ENCODE peak calls at places on chromosomes 1 and 21, in nine cellular contexts. One of them, this sample, is unnamed.

GRCh38 chr1:84073266-84073665 is 70.8 kb upstream of the PRKACB start:
- DNase-seq in mesenteric fat pad: no peak
- DNase-seq in NCI-H748 treated with DMSO at 0.1 percent for 48 hours: no peak
- DNase-seq in amniotic stem cell: no peak
- DNase-seq in stimulated activated CD8-positive, alpha-beta memory T cell treated with anti-CD3 and anti-CD28 coated beads, Interleukin-15, amount 100 ng/mL, for 4 hours: no peak
- DNase-seq in mesendoderm: peak
- DNase-seq in GM12891: no peak
- DNase-seq in psoas muscle: no peak
- DNase-seq in stimulated activated CD4-positive, alpha-beta T cell treated with anti-CD3 and anti-CD28 coated beads, Interleukin-1b, Interleukin-23, amount 100 ng/mL, for 4 hours: no peak
- DNase-seq in this sample: no peak

GRCh38 chr1:46134660-46135331 is 2.4 kb upstream of the PIK3R3 start:
- DNase-seq in stimulated activated CD8-positive, alpha-beta memory T cell treated with anti-CD3 and anti-CD28 coated beads, Interleukin-15, amount 100 ng/mL, for 4 hours: no peak
- DNase-seq in NCI-H748 treated with DMSO at 0.1 percent for 48 hours: no peak
- DNase-seq in stimulated activated CD4-positive, alpha-beta T cell treated with anti-CD3 and anti-CD28 coated beads, Interleukin-1b, Interleukin-23, amount 100 ng/mL, for 4 hours: no peak
- DNase-seq in mesenteric fat pad: no peak
- DNase-seq in psoas muscle: no peak
- DNase-seq in amniotic stem cell: no peak
- DNase-seq in mesendoderm: no peak
- DNase-seq in GM12891: no peak
- DNase-seq in this sample: no peak

GRCh38 chr1:115748396-115749130 is 20.0 kb downstream of the CASQ2 start:
- DNase-seq in psoas muscle: no peak
- DNase-seq in mesenteric fat pad: no peak
- DNase-seq in stimulated activated CD8-positive, alpha-beta memory T cell treated with anti-CD3 and anti-CD28 coated beads, Interleukin-15, amount 100 ng/mL, for 4 hours: no peak
- DNase-seq in stimulated activated CD4-positive, alpha-beta T cell treated with anti-CD3 and anti-CD28 coated beads, Interleukin-1b, Interleukin-23, amount 100 ng/mL, for 4 hours: no peak
- DNase-seq in GM12891: no peak
- DNase-seq in amniotic stem cell: peak
- DNase-seq in NCI-H748 treated with DMSO at 0.1 percent for 48 hours: no peak
- DNase-seq in mesendoderm: peak
- DNase-seq in this sample: no peak

GRCh38 chr1:201630582-201630981 is 91.7 kb downstream of the NAV1 start:
- DNase-seq in psoas muscle: no peak
- DNase-seq in stimulated activated CD4-positive, alpha-beta T cell treated with anti-CD3 and anti-CD28 coated beads, Interleukin-1b, Interleukin-23, amount 100 ng/mL, for 4 hours: no peak
- DNase-seq in mesendoderm: no peak
- DNase-seq in GM12891: no peak
- DNase-seq in stimulated activated CD8-positive, alpha-beta memory T cell treated with anti-CD3 and anti-CD28 coated beads, Interleukin-15, amount 100 ng/mL, for 4 hours: no peak
- DNase-seq in NCI-H748 treated with DMSO at 0.1 percent for 48 hours: no peak
- DNase-seq in amniotic stem cell: no peak
- DNase-seq in mesenteric fat pad: no peak
- DNase-seq in this sample: no peak

GRCh38 chr1:109089242-109090015 is 1.1 kb upstream of the TMEM167B start:
- DNase-seq in psoas muscle: peak
- DNase-seq in stimulated activated CD8-positive, alpha-beta memory T cell treated with anti-CD3 and anti-CD28 coated beads, Interleukin-15, amount 100 ng/mL, for 4 hours: no peak
- DNase-seq in amniotic stem cell: no peak
- DNase-seq in mesendoderm: peak
- DNase-seq in mesenteric fat pad: no peak
- DNase-seq in GM12891: no peak
- DNase-seq in NCI-H748 treated with DMSO at 0.1 percent for 48 hours: peak
- DNase-seq in stimulated activated CD4-positive, alpha-beta T cell treated with anti-CD3 and anti-CD28 coated beads, Interleukin-1b, Interleukin-23, amount 100 ng/mL, for 4 hours: peak
- DNase-seq in this sample: no peak

GRCh38 chr1:203367051-203367450 is 16.1 kb upstream of the FMOD start:
- DNase-seq in stimulated activated CD8-positive, alpha-beta memory T cell treated with anti-CD3 and anti-CD28 coated beads, Interleukin-15, amount 100 ng/mL, for 4 hours: no peak
- DNase-seq in mesendoderm: no peak
- DNase-seq in GM12891: no peak
- DNase-seq in amniotic stem cell: no peak
- DNase-seq in psoas muscle: no peak
- DNase-seq in mesenteric fat pad: no peak
- DNase-seq in stimulated activated CD4-positive, alpha-beta T cell treated with anti-CD3 and anti-CD28 coated beads, Interleukin-1b, Interleukin-23, amount 100 ng/mL, for 4 hours: no peak
- DNase-seq in NCI-H748 treated with DMSO at 0.1 percent for 48 hours: peak
- DNase-seq in this sample: no peak

GRCh38 chr1:109792056-109792831 is 28.5 kb upstream of the EPS8L3 start:
- DNase-seq in amniotic stem cell: peak
- DNase-seq in GM12891: no peak
- DNase-seq in NCI-H748 treated with DMSO at 0.1 percent for 48 hours: peak
- DNase-seq in stimulated activated CD8-positive, alpha-beta memory T cell treated with anti-CD3 and anti-CD28 coated beads, Interleukin-15, amount 100 ng/mL, for 4 hours: no peak
- DNase-seq in stimulated activated CD4-positive, alpha-beta T cell treated with anti-CD3 and anti-CD28 coated beads, Interleukin-1b, Interleukin-23, amount 100 ng/mL, for 4 hours: no peak
- DNase-seq in psoas muscle: peak
- DNase-seq in mesenteric fat pad: peak
- DNase-seq in mesendoderm: peak
- DNase-seq in this sample: peak

GRCh38 chr1:245375789-245376188 is 221.0 kb downstream of the KIF26B start:
- DNase-seq in NCI-H748 treated with DMSO at 0.1 percent for 48 hours: no peak
- DNase-seq in stimulated activated CD4-positive, alpha-beta T cell treated with anti-CD3 and anti-CD28 coated beads, Interleukin-1b, Interleukin-23, amount 100 ng/mL, for 4 hours: no peak
- DNase-seq in GM12891: no peak
- DNase-seq in mesendoderm: no peak
- DNase-seq in amniotic stem cell: no peak
- DNase-seq in stimulated activated CD8-positive, alpha-beta memory T cell treated with anti-CD3 and anti-CD28 coated beads, Interleukin-15, amount 100 ng/mL, for 4 hours: no peak
- DNase-seq in psoas muscle: no peak
- DNase-seq in mesenteric fat pad: no peak
- DNase-seq in this sample: no peak

GRCh38 chr1:30541721-30542485 is 181.5 kb downstream of the MATN1 start:
- DNase-seq in psoas muscle: no peak
- DNase-seq in stimulated activated CD4-positive, alpha-beta T cell treated with anti-CD3 and anti-CD28 coated beads, Interleukin-1b, Interleukin-23, amount 100 ng/mL, for 4 hours: no peak
- DNase-seq in GM12891: no peak
- DNase-seq in amniotic stem cell: no peak
- DNase-seq in mesenteric fat pad: no peak
- DNase-seq in mesendoderm: no peak
- DNase-seq in NCI-H748 treated with DMSO at 0.1 percent for 48 hours: no peak
- DNase-seq in stimulated activated CD8-positive, alpha-beta memory T cell treated with anti-CD3 and anti-CD28 coated beads, Interleukin-15, amount 100 ng/mL, for 4 hours: no peak
- DNase-seq in this sample: no peak

GRCh38 chr1:208040714-208041393 is 129.9 kb upstream of the CD34 start:
- DNase-seq in stimulated activated CD8-positive, alpha-beta memory T cell treated with anti-CD3 and anti-CD28 coated beads, Interleukin-15, amount 100 ng/mL, for 4 hours: no peak
- DNase-seq in psoas muscle: no peak
- DNase-seq in stimulated activated CD4-positive, alpha-beta T cell treated with anti-CD3 and anti-CD28 coated beads, Interleukin-1b, Interleukin-23, amount 100 ng/mL, for 4 hours: no peak
- DNase-seq in mesendoderm: peak
- DNase-seq in mesenteric fat pad: no peak
- DNase-seq in GM12891: no peak
- DNase-seq in NCI-H748 treated with DMSO at 0.1 percent for 48 hours: no peak
- DNase-seq in amniotic stem cell: no peak
- DNase-seq in this sample: no peak

GRCh38 chr1:54806931-54807611 is 5.9 kb upstream of the TTC22 start:
- DNase-seq in GM12891: no peak
- DNase-seq in NCI-H748 treated with DMSO at 0.1 percent for 48 hours: no peak
- DNase-seq in stimulated activated CD4-positive, alpha-beta T cell treated with anti-CD3 and anti-CD28 coated beads, Interleukin-1b, Interleukin-23, amount 100 ng/mL, for 4 hours: no peak
- DNase-seq in stimulated activated CD8-positive, alpha-beta memory T cell treated with anti-CD3 and anti-CD28 coated beads, Interleukin-15, amount 100 ng/mL, for 4 hours: no peak
- DNase-seq in amniotic stem cell: no peak
- DNase-seq in mesenteric fat pad: peak
- DNase-seq in mesendoderm: no peak
- DNase-seq in psoas muscle: no peak
- DNase-seq in this sample: peak

GRCh38 chr1:40421348-40421693 is 29.0 kb upstream of the ZFP69B start:
- DNase-seq in mesendoderm: no peak
- DNase-seq in stimulated activated CD4-positive, alpha-beta T cell treated with anti-CD3 and anti-CD28 coated beads, Interleukin-1b, Interleukin-23, amount 100 ng/mL, for 4 hours: no peak
- DNase-seq in mesenteric fat pad: no peak
- DNase-seq in stimulated activated CD8-positive, alpha-beta memory T cell treated with anti-CD3 and anti-CD28 coated beads, Interleukin-15, amount 100 ng/mL, for 4 hours: no peak
- DNase-seq in GM12891: no peak
- DNase-seq in amniotic stem cell: no peak
- DNase-seq in psoas muscle: no peak
- DNase-seq in NCI-H748 treated with DMSO at 0.1 percent for 48 hours: no peak
- DNase-seq in this sample: no peak

GRCh38 chr21:34771512-34772028 is 102.8 kb downstream of the CLIC6 start:
- DNase-seq in mesendoderm: peak
- DNase-seq in stimulated activated CD8-positive, alpha-beta memory T cell treated with anti-CD3 and anti-CD28 coated beads, Interleukin-15, amount 100 ng/mL, for 4 hours: no peak
- DNase-seq in GM12891: no peak
- DNase-seq in psoas muscle: no peak
- DNase-seq in amniotic stem cell: no peak
- DNase-seq in stimulated activated CD4-positive, alpha-beta T cell treated with anti-CD3 and anti-CD28 coated beads, Interleukin-1b, Interleukin-23, amount 100 ng/mL, for 4 hours: no peak
- DNase-seq in NCI-H748 treated with DMSO at 0.1 percent for 48 hours: no peak
- DNase-seq in mesenteric fat pad: no peak
- DNase-seq in this sample: no peak

GRCh38 chr1:27952147-27952546 is 7.6 kb upstream of the XKR8 start:
- DNase-seq in amniotic stem cell: no peak
- DNase-seq in psoas muscle: no peak
- DNase-seq in NCI-H748 treated with DMSO at 0.1 percent for 48 hours: no peak
- DNase-seq in stimulated activated CD4-positive, alpha-beta T cell treated with anti-CD3 and anti-CD28 coated beads, Interleukin-1b, Interleukin-23, amount 100 ng/mL, for 4 hours: no peak
- DNase-seq in stimulated activated CD8-positive, alpha-beta memory T cell treated with anti-CD3 and anti-CD28 coated beads, Interleukin-15, amount 100 ng/mL, for 4 hours: no peak
- DNase-seq in GM12891: no peak
- DNase-seq in mesenteric fat pad: no peak
- DNase-seq in mesendoderm: no peak
- DNase-seq in this sample: no peak

GRCh38 chr1:118960567-118961136 is 27.5 kb downstream of the TBX15 start:
- DNase-seq in psoas muscle: peak
- DNase-seq in stimulated activated CD4-positive, alpha-beta T cell treated with anti-CD3 and anti-CD28 coated beads, Interleukin-1b, Interleukin-23, amount 100 ng/mL, for 4 hours: no peak
- DNase-seq in NCI-H748 treated with DMSO at 0.1 percent for 48 hours: no peak
- DNase-seq in mesenteric fat pad: no peak
- DNase-seq in GM12891: no peak
- DNase-seq in stimulated activated CD8-positive, alpha-beta memory T cell treated with anti-CD3 and anti-CD28 coated beads, Interleukin-15, amount 100 ng/mL, for 4 hours: no peak
- DNase-seq in amniotic stem cell: no peak
- DNase-seq in mesendoderm: no peak
- DNase-seq in this sample: no peak

GRCh38 chr1:192696082-192696481 is 60.1 kb downstream of the RGS13 start:
- DNase-seq in stimulated activated CD4-positive, alpha-beta T cell treated with anti-CD3 and anti-CD28 coated beads, Interleukin-1b, Interleukin-23, amount 100 ng/mL, for 4 hours: no peak
- DNase-seq in GM12891: no peak
- DNase-seq in mesendoderm: no peak
- DNase-seq in stimulated activated CD8-positive, alpha-beta memory T cell treated with anti-CD3 and anti-CD28 coated beads, Interleukin-15, amount 100 ng/mL, for 4 hours: no peak
- DNase-seq in psoas muscle: no peak
- DNase-seq in NCI-H748 treated with DMSO at 0.1 percent for 48 hours: no peak
- DNase-seq in mesenteric fat pad: no peak
- DNase-seq in amniotic stem cell: no peak
- DNase-seq in this sample: no peak

GRCh38 chr1:160407819-160408801 is 7.7 kb downstream of the VANGL2 start:
- DNase-seq in NCI-H748 treated with DMSO at 0.1 percent for 48 hours: no peak
- DNase-seq in stimulated activated CD4-positive, alpha-beta T cell treated with anti-CD3 and anti-CD28 coated beads, Interleukin-1b, Interleukin-23, amount 100 ng/mL, for 4 hours: no peak
- DNase-seq in amniotic stem cell: no peak
- DNase-seq in psoas muscle: no peak
- DNase-seq in mesendoderm: peak
- DNase-seq in stimulated activated CD8-positive, alpha-beta memory T cell treated with anti-CD3 and anti-CD28 coated beads, Interleukin-15, amount 100 ng/mL, for 4 hours: no peak
- DNase-seq in mesenteric fat pad: no peak
- DNase-seq in GM12891: no peak
- DNase-seq in this sample: no peak

GRCh38 chr1:155392898-155393411 is 72.3 kb downstream of the RUSC1 start:
- DNase-seq in GM12891: no peak
- DNase-seq in stimulated activated CD4-positive, alpha-beta T cell treated with anti-CD3 and anti-CD28 coated beads, Interleukin-1b, Interleukin-23, amount 100 ng/mL, for 4 hours: no peak
- DNase-seq in mesendoderm: no peak
- DNase-seq in psoas muscle: no peak
- DNase-seq in NCI-H748 treated with DMSO at 0.1 percent for 48 hours: no peak
- DNase-seq in amniotic stem cell: no peak
- DNase-seq in mesenteric fat pad: no peak
- DNase-seq in stimulated activated CD8-positive, alpha-beta memory T cell treated with anti-CD3 and anti-CD28 coated beads, Interleukin-15, amount 100 ng/mL, for 4 hours: no peak
- DNase-seq in this sample: no peak

GRCh38 chr1:244064621-244065020 is 13.5 kb downstream of the ZBTB18 start:
- DNase-seq in NCI-H748 treated with DMSO at 0.1 percent for 48 hours: no peak
- DNase-seq in psoas muscle: no peak
- DNase-seq in mesenteric fat pad: no peak
- DNase-seq in GM12891: no peak
- DNase-seq in stimulated activated CD4-positive, alpha-beta T cell treated with anti-CD3 and anti-CD28 coated beads, Interleukin-1b, Interleukin-23, amount 100 ng/mL, for 4 hours: no peak
- DNase-seq in mesendoderm: no peak
- DNase-seq in stimulated activated CD8-positive, alpha-beta memory T cell treated with anti-CD3 and anti-CD28 coated beads, Interleukin-15, amount 100 ng/mL, for 4 hours: no peak
- DNase-seq in amniotic stem cell: no peak
- DNase-seq in this sample: no peak

GRCh38 chr1:188517139-188517538 is 1688.4 kb downstream of the PLA2G4A start:
- DNase-seq in GM12891: no peak
- DNase-seq in psoas muscle: no peak
- DNase-seq in NCI-H748 treated with DMSO at 0.1 percent for 48 hours: no peak
- DNase-seq in stimulated activated CD4-positive, alpha-beta T cell treated with anti-CD3 and anti-CD28 coated beads, Interleukin-1b, Interleukin-23, amount 100 ng/mL, for 4 hours: no peak
- DNase-seq in mesendoderm: no peak
- DNase-seq in amniotic stem cell: no peak
- DNase-seq in stimulated activated CD8-positive, alpha-beta memory T cell treated with anti-CD3 and anti-CD28 coated beads, Interleukin-15, amount 100 ng/mL, for 4 hours: no peak
- DNase-seq in mesenteric fat pad: no peak
- DNase-seq in this sample: no peak

GRCh38 chr1:35326228-35326627 is 57.7 kb downstream of the ZMYM4 start:
- DNase-seq in amniotic stem cell: no peak
- DNase-seq in psoas muscle: no peak
- DNase-seq in mesendoderm: no peak
- DNase-seq in NCI-H748 treated with DMSO at 0.1 percent for 48 hours: no peak
- DNase-seq in mesenteric fat pad: no peak
- DNase-seq in stimulated activated CD8-positive, alpha-beta memory T cell treated with anti-CD3 and anti-CD28 coated beads, Interleukin-15, amount 100 ng/mL, for 4 hours: no peak
- DNase-seq in GM12891: no peak
- DNase-seq in stimulated activated CD4-positive, alpha-beta T cell treated with anti-CD3 and anti-CD28 coated beads, Interleukin-1b, Interleukin-23, amount 100 ng/mL, for 4 hours: no peak
- DNase-seq in this sample: no peak

GRCh38 chr1:64470670-64471217 is 815 bp downstream of the CACHD1 start:
- DNase-seq in psoas muscle: peak
- DNase-seq in stimulated activated CD8-positive, alpha-beta memory T cell treated with anti-CD3 and anti-CD28 coated beads, Interleukin-15, amount 100 ng/mL, for 4 hours: no peak
- DNase-seq in GM12891: peak
- DNase-seq in mesenteric fat pad: no peak
- DNase-seq in stimulated activated CD4-positive, alpha-beta T cell treated with anti-CD3 and anti-CD28 coated beads, Interleukin-1b, Interleukin-23, amount 100 ng/mL, for 4 hours: peak
- DNase-seq in amniotic stem cell: no peak
- DNase-seq in mesendoderm: peak
- DNase-seq in NCI-H748 treated with DMSO at 0.1 percent for 48 hours: no peak
- DNase-seq in this sample: peak

GRCh38 chr1:7956218-7957032 is 5.1 kb upstream of the PARK7 start:
- DNase-seq in stimulated activated CD4-positive, alpha-beta T cell treated with anti-CD3 and anti-CD28 coated beads, Interleukin-1b, Interleukin-23, amount 100 ng/mL, for 4 hours: no peak
- DNase-seq in psoas muscle: no peak
- DNase-seq in mesendoderm: no peak
- DNase-seq in stimulated activated CD8-positive, alpha-beta memory T cell treated with anti-CD3 and anti-CD28 coated beads, Interleukin-15, amount 100 ng/mL, for 4 hours: no peak
- DNase-seq in NCI-H748 treated with DMSO at 0.1 percent for 48 hours: no peak
- DNase-seq in mesenteric fat pad: peak
- DNase-seq in amniotic stem cell: no peak
- DNase-seq in GM12891: no peak
- DNase-seq in this sample: no peak

GRCh38 chr1:210129759-210130158 is 102.8 kb upstream of the SERTAD4 start:
- DNase-seq in stimulated activated CD4-positive, alpha-beta T cell treated with anti-CD3 and anti-CD28 coated beads, Interleukin-1b, Interleukin-23, amount 100 ng/mL, for 4 hours: no peak
- DNase-seq in GM12891: no peak
- DNase-seq in mesenteric fat pad: no peak
- DNase-seq in psoas muscle: no peak
- DNase-seq in mesendoderm: no peak
- DNase-seq in NCI-H748 treated with DMSO at 0.1 percent for 48 hours: no peak
- DNase-seq in stimulated activated CD8-positive, alpha-beta memory T cell treated with anti-CD3 and anti-CD28 coated beads, Interleukin-15, amount 100 ng/mL, for 4 hours: no peak
- DNase-seq in amniotic stem cell: no peak
- DNase-seq in this sample: no peak

GRCh38 chr1:208595745-208596144 is 351.6 kb upstream of the PLXNA2 start:
- DNase-seq in mesendoderm: no peak
- DNase-seq in stimulated activated CD4-positive, alpha-beta T cell treated with anti-CD3 and anti-CD28 coated beads, Interleukin-1b, Interleukin-23, amount 100 ng/mL, for 4 hours: no peak
- DNase-seq in NCI-H748 treated with DMSO at 0.1 percent for 48 hours: no peak
- DNase-seq in stimulated activated CD8-positive, alpha-beta memory T cell treated with anti-CD3 and anti-CD28 coated beads, Interleukin-15, amount 100 ng/mL, for 4 hours: no peak
- DNase-seq in psoas muscle: no peak
- DNase-seq in amniotic stem cell: peak
- DNase-seq in GM12891: no peak
- DNase-seq in mesenteric fat pad: no peak
- DNase-seq in this sample: no peak

GRCh38 chr1:20727746-20728316 is 4.7 kb downstream of the SH2D5 start:
- DNase-seq in psoas muscle: no peak
- DNase-seq in stimulated activated CD4-positive, alpha-beta T cell treated with anti-CD3 and anti-CD28 coated beads, Interleukin-1b, Interleukin-23, amount 100 ng/mL, for 4 hours: no peak
- DNase-seq in mesenteric fat pad: peak
- DNase-seq in stimulated activated CD8-positive, alpha-beta memory T cell treated with anti-CD3 and anti-CD28 coated beads, Interleukin-15, amount 100 ng/mL, for 4 hours: no peak
- DNase-seq in amniotic stem cell: no peak
- DNase-seq in mesendoderm: peak
- DNase-seq in NCI-H748 treated with DMSO at 0.1 percent for 48 hours: no peak
- DNase-seq in GM12891: no peak
- DNase-seq in this sample: peak

GRCh38 chr1:67683306-67683705 is 1.7 kb upstream of the GADD45A start:
- DNase-seq in amniotic stem cell: no peak
- DNase-seq in mesenteric fat pad: no peak
- DNase-seq in GM12891: no peak
- DNase-seq in mesendoderm: no peak
- DNase-seq in stimulated activated CD8-positive, alpha-beta memory T cell treated with anti-CD3 and anti-CD28 coated beads, Interleukin-15, amount 100 ng/mL, for 4 hours: no peak
- DNase-seq in stimulated activated CD4-positive, alpha-beta T cell treated with anti-CD3 and anti-CD28 coated beads, Interleukin-1b, Interleukin-23, amount 100 ng/mL, for 4 hours: no peak
- DNase-seq in NCI-H748 treated with DMSO at 0.1 percent for 48 hours: no peak
- DNase-seq in psoas muscle: no peak
- DNase-seq in this sample: no peak

GRCh38 chr21:44926364-44927101 is 5.8 kb upstream of the ITGB2 start:
- DNase-seq in amniotic stem cell: no peak
- DNase-seq in mesenteric fat pad: no peak
- DNase-seq in stimulated activated CD8-positive, alpha-beta memory T cell treated with anti-CD3 and anti-CD28 coated beads, Interleukin-15, amount 100 ng/mL, for 4 hours: no peak
- DNase-seq in psoas muscle: no peak
- DNase-seq in stimulated activated CD4-positive, alpha-beta T cell treated with anti-CD3 and anti-CD28 coated beads, Interleukin-1b, Interleukin-23, amount 100 ng/mL, for 4 hours: no peak
- DNase-seq in mesendoderm: no peak
- DNase-seq in GM12891: no peak
- DNase-seq in NCI-H748 treated with DMSO at 0.1 percent for 48 hours: no peak
- DNase-seq in this sample: no peak

GRCh38 chr1:41608242-41608641 is 123.8 kb upstream of the EDN2 start:
- DNase-seq in mesenteric fat pad: peak
- DNase-seq in NCI-H748 treated with DMSO at 0.1 percent for 48 hours: no peak
- DNase-seq in stimulated activated CD4-positive, alpha-beta T cell treated with anti-CD3 and anti-CD28 coated beads, Interleukin-1b, Interleukin-23, amount 100 ng/mL, for 4 hours: no peak
- DNase-seq in mesendoderm: no peak
- DNase-seq in amniotic stem cell: no peak
- DNase-seq in stimulated activated CD8-positive, alpha-beta memory T cell treated with anti-CD3 and anti-CD28 coated beads, Interleukin-15, amount 100 ng/mL, for 4 hours: no peak
- DNase-seq in psoas muscle: no peak
- DNase-seq in GM12891: no peak
- DNase-seq in this sample: no peak

GRCh38 chr1:31897534-31898100 is 40.6 kb downstream of the PTP4A2 start:
- DNase-seq in mesenteric fat pad: no peak
- DNase-seq in stimulated activated CD4-positive, alpha-beta T cell treated with anti-CD3 and anti-CD28 coated beads, Interleukin-1b, Interleukin-23, amount 100 ng/mL, for 4 hours: no peak
- DNase-seq in psoas muscle: no peak
- DNase-seq in stimulated activated CD8-positive, alpha-beta memory T cell treated with anti-CD3 and anti-CD28 coated beads, Interleukin-15, amount 100 ng/mL, for 4 hours: no peak
- DNase-seq in amniotic stem cell: no peak
- DNase-seq in GM12891: no peak
- DNase-seq in NCI-H748 treated with DMSO at 0.1 percent for 48 hours: no peak
- DNase-seq in mesendoderm: no peak
- DNase-seq in this sample: no peak

GRCh38 chr1:237492359-237492758 is 398.4 kb downstream of the ZP4 start:
- DNase-seq in GM12891: no peak
- DNase-seq in psoas muscle: no peak
- DNase-seq in NCI-H748 treated with DMSO at 0.1 percent for 48 hours: no peak
- DNase-seq in amniotic stem cell: no peak
- DNase-seq in mesendoderm: peak
- DNase-seq in mesenteric fat pad: no peak
- DNase-seq in stimulated activated CD4-positive, alpha-beta T cell treated with anti-CD3 and anti-CD28 coated beads, Interleukin-1b, Interleukin-23, amount 100 ng/mL, for 4 hours: no peak
- DNase-seq in stimulated activated CD8-positive, alpha-beta memory T cell treated with anti-CD3 and anti-CD28 coated beads, Interleukin-15, amount 100 ng/mL, for 4 hours: no peak
- DNase-seq in this sample: no peak